ENCODE peak calls at places on chromosomes 3 and 15, in eight cellular contexts. X is lower lobe of right lung; T is K562; D is heart right ventricle; U is activated T-cell treated with anti-CD3 and anti-CD28 coated beads, Interleukin-2, amount 50 U/mL, for 4 hours; C is aorta; P is stimulated activated effector memory CD8-positive, alpha-beta T cell treated with anti-CD3 and anti-CD28 coated beads, Interleukin-12 subunit alpha, Interleukin-12 subunit beta, amount 100 ng/mL, for 72 hours; Z is stimulated activated naive B cell treated with anti-CD40 and anti-IgM and Interleukin-4, amounts not matched to agents 10 μg/mL and 1 μg/mL and 100 μg/mL, for 72 hours. A is an unnamed sample.

GRCh38 chr3:19190136-19190535 is 41.8 kb downstream of the KCNH8 start:
- ATAC-seq in P (no peak), U (no peak), C (no peak), T (no peak), Z (no peak), D (no peak), X (no peak), A (no peak)

GRCh38 chr3:190849607-190850006 is 12.9 kb downstream of the GMNC start:
- ATAC-seq in X (no peak), T (no peak), U (no peak), D (no peak), C (no peak), P (no peak), Z (no peak), A (peak; percentile 16)

GRCh38 chr15:63640146-63640545 is 43.0 kb downstream of the FBXL22 start:
- ATAC-seq in Z (no peak), P (no peak), U (no peak), C (no peak), X (no peak), T (no peak), D (no peak), A (no peak)

GRCh38 chr15:76312540-76313174 is 1.4 kb upstream of the ETFA start:
- ATAC-seq in D (no peak), T (no peak), X (no peak), C (no peak), P (no peak), U (no peak), Z (no peak), A (no peak)

GRCh38 chr15:44298878-44299277 is 10.4 kb downstream of the GOLM2 start:
- ATAC-seq in P (no peak), T (peak; percentile 41), U (no peak), D (no peak), X (no peak), C (no peak), Z (no peak), A (no peak)

GRCh38 chr3:175274474-175275218 is 415.5 kb downstream of the NAALADL2 start:
- ATAC-seq in P (no peak), T (no peak), D (no peak), C (no peak), X (peak; percentile 88), U (no peak), Z (peak; percentile 31), A (no peak)

GRCh38 chr15:92733090-92733933 is 77.7 kb upstream of the FAM174B start:
- ATAC-seq in P (no peak), C (no peak), Z (no peak), U (no peak), T (no peak), X (no peak), D (no peak), A (no peak)

GRCh38 chr3:45365060-45365459 is 23.3 kb upstream of the LARS2 start:
- ATAC-seq in D (no peak), X (no peak), U (no peak), C (no peak), Z (no peak), P (no peak), T (no peak), A (no peak)

GRCh38 chr3:152969557-152970300 is 134.8 kb downstream of the P2RY1 start:
- ATAC-seq in D (no peak), U (no peak), P (no peak), Z (no peak), T (no peak), X (no peak), C (no peak), A (no peak)

GRCh38 chr3:185984203-185984602 is 46.4 kb upstream of the TRA2B start:
- ATAC-seq in T (peak; percentile 22), U (no peak), P (no peak), C (peak; percentile 3), X (no peak), D (peak; percentile 8), Z (no peak), A (no peak)

GRCh38 chr3:184592411-184593200 is 31.0 kb downstream of the EPHB3 start:
- ATAC-seq in U (no peak), T (peak; percentile 22), C (peak; percentile 2), D (peak; percentile 16), Z (no peak), P (no peak), X (no peak), A (no peak)

GRCh38 chr3:58564456-58565160 is 12.6 kb downstream of the FAM107A start:
- ATAC-seq in X (no peak), T (no peak), P (no peak), U (no peak), Z (no peak), D (peak; percentile 44), C (no peak), A (no peak)

GRCh38 chr3:40736943-40737342 is 212.2 kb downstream of the ZNF621 start:
- ATAC-seq in T (peak; percentile 86), C (no peak), X (no peak), U (no peak), P (no peak), D (no peak), Z (no peak), A (no peak)

GRCh38 chr15:81653259-81653658 is 279.2 kb upstream of the TMC3 start:
- ATAC-seq in U (no peak), T (no peak), P (no peak), Z (peak; percentile 71), D (no peak), X (no peak), C (no peak), A (no peak)

GRCh38 chr3:141164844-141165243 is 66.8 kb upstream of the PXYLP1 start:
- ATAC-seq in X (no peak), Z (no peak), P (no peak), C (no peak), U (no peak), T (no peak), D (peak; percentile 22), A (no peak)

GRCh38 chr3:81980566-81981494 is 219.4 kb upstream of the GBE1 start:
- ATAC-seq in X (no peak), C (no peak), P (no peak), D (no peak), T (no peak), U (no peak), Z (no peak), A (no peak)

GRCh38 chr3:141051641-141052569 is 758 bp downstream of the SPSB4 start:
- ATAC-seq in Z (no peak), P (no peak), T (no peak), U (no peak), C (peak; percentile 23), D (peak; percentile 56), X (peak; percentile 48), A (no peak)

GRCh38 chr3:113514265-113514769 is 639 bp downstream of the SPICE1 start:
- ATAC-seq in P (no peak), D (no peak), T (peak; percentile 25), X (peak; percentile 22), U (peak; percentile 1), C (peak; percentile 24), Z (peak; percentile 9), A (no peak)

GRCh38 chr3:55789516-55789915 is 302.4 kb upstream of the WNT5A start:
- ATAC-seq in Z (no peak), U (no peak), P (no peak), X (no peak), C (no peak), T (no peak), D (no peak), A (no peak)

GRCh38 chr15:85800460-85801123 is 5.9 kb upstream of the KLHL25 start:
- ATAC-seq in T (no peak), P (no peak), Z (peak; percentile 71), U (no peak), D (peak; percentile 94), X (peak; percentile 92), C (no peak), A (no peak)

GRCh38 chr15:51931016-51931415 is 40.6 kb downstream of the LEO1 start:
- ATAC-seq in U (no peak), X (no peak), Z (no peak), D (no peak), C (no peak), T (no peak), P (no peak), A (no peak)

GRCh38 chr3:52346623-52347530 is 30.8 kb downstream of the DNAH1 start:
- ATAC-seq in U (no peak), D (peak; percentile 81), Z (no peak), T (no peak), X (no peak), P (no peak), C (peak; percentile 50), A (no peak)

A was measured in activated T-helper 17 cell treated with anti-CD3 and anti-CD28 coated beads, Interleukin-2, amount 50 U/mL, for 72 hours.